ENCODE peak calls at places on chromosomes 4 and X, in four cellular contexts. One of them, this sample, is unnamed.

GRCh38 chr4:151727365-151727764 is 33.4 kb downstream of the GATB start:
- DNase-seq in activated T-cell treated with anti-CD3 and anti-CD28 coated beads for 48 hours: no peak
- DNase-seq in left kidney: no peak
- DNase-seq in activated CD4-positive, alpha-beta T cell treated with anti-CD3 and anti-CD28 coated beads for 24 hours: no peak
- DNase-seq in this sample: no peak

GRCh38 chrX:9362529-9362928 is 102.3 kb upstream of the TBL1X start:
- DNase-seq in activated T-cell treated with anti-CD3 and anti-CD28 coated beads for 48 hours: no peak
- DNase-seq in left kidney: no peak
- DNase-seq in activated CD4-positive, alpha-beta T cell treated with anti-CD3 and anti-CD28 coated beads for 24 hours: no peak
- DNase-seq in this sample: no peak

GRCh38 chr4:158446106-158446505 is 75.6 kb upstream of the RXFP1 start:
- DNase-seq in activated T-cell treated with anti-CD3 and anti-CD28 coated beads for 48 hours: no peak
- DNase-seq in left kidney: no peak
- DNase-seq in activated CD4-positive, alpha-beta T cell treated with anti-CD3 and anti-CD28 coated beads for 24 hours: no peak
- DNase-seq in this sample: no peak

GRCh38 chr4:7295917-7296660 is 103.8 kb downstream of the SORCS2 start:
- DNase-seq in activated T-cell treated with anti-CD3 and anti-CD28 coated beads for 48 hours: peak
- DNase-seq in left kidney: no peak
- DNase-seq in activated CD4-positive, alpha-beta T cell treated with anti-CD3 and anti-CD28 coated beads for 24 hours: no peak
- DNase-seq in this sample: no peak

GRCh38 chr4:73410916-73411730 is 7.0 kb downstream of the ALB start:
- DNase-seq in activated T-cell treated with anti-CD3 and anti-CD28 coated beads for 48 hours: no peak
- DNase-seq in left kidney: no peak
- DNase-seq in activated CD4-positive, alpha-beta T cell treated with anti-CD3 and anti-CD28 coated beads for 24 hours: no peak
- DNase-seq in this sample: no peak

GRCh38 chr4:54487491-54487890 is 170.3 kb upstream of the KIT start:
- DNase-seq in activated T-cell treated with anti-CD3 and anti-CD28 coated beads for 48 hours: no peak
- DNase-seq in left kidney: no peak
- DNase-seq in activated CD4-positive, alpha-beta T cell treated with anti-CD3 and anti-CD28 coated beads for 24 hours: no peak
- DNase-seq in this sample: no peak

GRCh38 chrX:78574306-78574705 is 84.8 kb downstream of the RTL3 start:
- DNase-seq in activated T-cell treated with anti-CD3 and anti-CD28 coated beads for 48 hours: no peak
- DNase-seq in left kidney: no peak
- DNase-seq in activated CD4-positive, alpha-beta T cell treated with anti-CD3 and anti-CD28 coated beads for 24 hours: no peak
- DNase-seq in this sample: no peak

GRCh38 chr4:89509708-89510269 is 202.2 kb upstream of the GPRIN3 start:
- DNase-seq in activated T-cell treated with anti-CD3 and anti-CD28 coated beads for 48 hours: no peak
- DNase-seq in left kidney: no peak
- DNase-seq in activated CD4-positive, alpha-beta T cell treated with anti-CD3 and anti-CD28 coated beads for 24 hours: no peak
- DNase-seq in this sample: peak

GRCh38 chrX:11304829-11305228 is 11.6 kb downstream of the AMELX start:
- DNase-seq in activated T-cell treated with anti-CD3 and anti-CD28 coated beads for 48 hours: no peak
- DNase-seq in left kidney: no peak
- DNase-seq in activated CD4-positive, alpha-beta T cell treated with anti-CD3 and anti-CD28 coated beads for 24 hours: no peak
- DNase-seq in this sample: no peak